ENCODE peak calls at places on chromosomes 13 and 19, in six cellular contexts. J is HFFc6, N is kidney, B is NCI-H460, F is astrocyte of the spinal cord, A is EL. H is an unnamed sample.

GRCh38 chr19:32453736-32454135 is 48.2 kb downstream of the DPY19L3 start:
- DNase-seq in J (no peak), N (no peak), B (no peak), F (no peak), A (peak; percentile 2), H (no peak)

GRCh38 chr13:114264886-114265611 is 16.4 kb upstream of the UPF3A start:
- DNase-seq in J (peak; percentile 79), N (no peak), B (no peak), F (peak; percentile 78), A (peak; percentile 91), H (no peak)

GRCh38 chr19:41548954-41549688 is 26.8 kb upstream of the CEACAM21 start:
- DNase-seq in J (no peak), N (no peak), B (no peak), F (no peak), A (no peak), H (no peak)

GRCh38 chr13:51999525-51999924 is 11.7 kb downstream of the ATP7B start:
- DNase-seq in J (no peak), N (no peak), B (no peak), F (no peak), A (no peak), H (no peak)

GRCh38 chr13:103067751-103068563 is 1.7 kb upstream of the SLC10A2 start:
- DNase-seq in J (no peak), N (no peak), B (no peak), F (no peak), A (no peak), H (peak; percentile 70)

GRCh38 chr13:110944121-110944967 is 29.5 kb upstream of the ANKRD10 start:
- DNase-seq in J (peak; percentile 59), N (no peak), B (peak; percentile 30), F (peak; percentile 59), A (peak; percentile 51), H (peak; percentile 33)

GRCh38 chr13:37129867-37130266 is 24.4 kb upstream of the CSNK1A1L start:
- DNase-seq in J (no peak), N (no peak), B (no peak), F (no peak), A (no peak), H (no peak)

GRCh38 chr19:29040951-29041350 is 172.0 kb downstream of the UQCRFS1 start:
- DNase-seq in J (no peak), N (no peak), B (no peak), F (no peak), A (no peak), H (peak; percentile 55)

GRCh38 chr13:111013196-111013595 is 98.3 kb upstream of the ANKRD10 start:
- DNase-seq in J (no peak), N (no peak), B (no peak), F (no peak), A (no peak), H (no peak)

GRCh38 chr19:11044436-11044835 is 44.8 kb upstream of the LDLR start:
- DNase-seq in J (no peak), N (no peak), B (no peak), F (no peak), A (no peak), H (no peak)

GRCh38 chr19:39941615-39942507 is 7.4 kb upstream of the FCGBP start:
- DNase-seq in J (no peak), N (no peak), B (no peak), F (peak; percentile 51), A (peak; percentile 47), H (no peak)

H was measured in WTC11.